ENCODE peak calls at places on chromosome 5, in ten cellular contexts. K is HT-29; I is CD4-positive, alpha-beta T cell; S is upper lobe of right lung; T is lower lobe of right lung; E is mesendoderm; D is RKO; X is progenitor cell of endocrine pancreas; P is SK-N-MC; V is SK-N-DZ. U is an unnamed sample.

GRCh38 chr5:73596705-73597328 is 29.2 kb upstream of the ARHGEF28 start:
- DNase-seq in E (peak; percentile 60), K (peak; percentile 87), S (no peak), D (peak; percentile 75), I (no peak), P (no peak), T (no peak), V (peak; percentile 63), X (no peak), U (peak; percentile 65)

GRCh38 chr5:124263172-124263571 is 483.3 kb downstream of the ZNF608 start:
- DNase-seq in V (no peak), I (no peak), S (no peak), P (no peak), T (no peak), K (peak; percentile 53), X (no peak), E (no peak), D (no peak), U (no peak)

GRCh38 chr5:142181096-142181495 is 72.5 kb downstream of the NDFIP1 start:
- DNase-seq in I (no peak), V (no peak), P (no peak), S (no peak), K (no peak), X (no peak), D (no peak), T (no peak), E (no peak), U (peak; percentile 57)

GRCh38 chr5:116358015-116358523 is 216.6 kb downstream of the SEMA6A start:
- DNase-seq in X (no peak), T (no peak), V (no peak), S (no peak), P (no peak), I (no peak), D (no peak), E (no peak), K (no peak), U (no peak)

GRCh38 chr5:172913117-172913850 is 45.9 kb upstream of the RPL26L1 start:
- DNase-seq in I (no peak), S (no peak), D (no peak), T (no peak), E (no peak), V (no peak), P (no peak), X (no peak), K (no peak), U (no peak)

GRCh38 chr5:56037531-56038010 is 42.8 kb upstream of the IL6ST start:
- DNase-seq in X (no peak), K (no peak), T (no peak), E (no peak), S (no peak), V (peak; percentile 40), P (no peak), D (no peak), I (no peak), U (no peak)

GRCh38 chr5:81994679-81995078 is 22.9 kb downstream of the ATG10 start:
- DNase-seq in E (no peak), T (no peak), S (no peak), X (no peak), K (no peak), P (no peak), I (no peak), D (no peak), V (no peak), U (no peak)

GRCh38 chr5:96629774-96630173 is 32.4 kb upstream of the CAST start:
- DNase-seq in S (no peak), P (no peak), X (no peak), T (no peak), D (peak; percentile 49), K (peak; percentile 44), I (no peak), V (peak; percentile 17), E (peak; percentile 14), U (no peak)

GRCh38 chr5:72451771-72452505 is 55.3 kb downstream of the ZNF366 start:
- DNase-seq in S (no peak), T (no peak), V (peak; percentile 33), K (no peak), X (no peak), P (peak; percentile 12), I (no peak), D (no peak), E (peak; percentile 40), U (peak; percentile 39)

GRCh38 chr5:158560170-158560569 is 539.5 kb downstream of the EBF1 start:
- DNase-seq in E (no peak), P (no peak), D (no peak), S (no peak), X (no peak), I (no peak), T (no peak), V (no peak), K (no peak), U (peak; percentile 23)

GRCh38 chr5:17952231-17952630 is 318.0 kb downstream of the TAF11L14 start:
- DNase-seq in E (peak; percentile 3), P (no peak), K (peak; percentile 65), X (no peak), T (no peak), V (no peak), D (no peak), S (no peak), I (no peak), U (no peak)

GRCh38 chr5:170330568-170331054 is 33.0 kb upstream of the LCP2 start:
- DNase-seq in S (no peak), E (no peak), K (no peak), P (no peak), I (no peak), X (no peak), V (no peak), T (no peak), D (no peak), U (no peak)

GRCh38 chr5:77358566-77359205 is 133.4 kb downstream of the WDR41 start:
- DNase-seq in X (no peak), S (no peak), D (no peak), E (peak; percentile 16), P (no peak), I (no peak), V (no peak), T (no peak), K (no peak), U (no peak)

GRCh38 chr5:131541071-131541470 is 94.0 kb downstream of the RAPGEF6 start:
- DNase-seq in X (no peak), K (no peak), P (no peak), D (peak; percentile 3), I (no peak), S (no peak), V (no peak), T (no peak), E (no peak), U (no peak)